ENCODE peak calls at places on chromosome 3, in four cellular contexts. V is left lung; Z is left cardiac atrium; H is activated CD4-positive, CD25-positive, alpha-beta regulatory T cell treated with anti-CD3 and anti-CD28 coated beads, Interleukin-2, amount 50 U/mL, for 24 hours. T is an unnamed sample.

GRCh38 chr3:70996082-70996481 is 587.4 kb downstream of the FOXP1 start:
- ATAC-seq in V (no peak), Z (no peak), H (no peak), T (no peak)

GRCh38 chr3:944786-945185 is 148.0 kb upstream of the CNTN6 start:
- ATAC-seq in Z (no peak), H (no peak), V (no peak), T (no peak)

GRCh38 chr3:53123953-53124352 is 6.3 kb downstream of the RFT1 start:
- ATAC-seq in H (no peak), V (no peak), Z (no peak), T (no peak)

GRCh38 chr3:186237915-186238314 is 124.1 kb downstream of the DGKG start:
- ATAC-seq in Z (no peak), H (no peak), V (no peak), T (no peak)

GRCh38 chr3:129205109-129205832 is 21.6 kb upstream of the CNBP start:
- ATAC-seq in V (no peak), Z (no peak), H (no peak), T (no peak)

GRCh38 chr3:30620402-30621360 is 14.3 kb downstream of the TGFBR2 start:
- ATAC-seq in H (peak; percentile 75), Z (no peak), V (no peak), T (no peak)

GRCh38 chr3:186506846-186507245 is 37.3 kb downstream of the CRYGS start:
- ATAC-seq in V (no peak), H (peak; percentile 27), Z (no peak), T (no peak)

GRCh38 chr3:134250717-134251220 is at the start of gene RYK:
- ATAC-seq in H (peak; percentile 85), V (peak; percentile 96), Z (peak; percentile 94), T (peak; percentile 85)

GRCh38 chr3:99875573-99875924 is 57.9 kb downstream of the CMSS1 start:
- ATAC-seq in H (no peak), Z (peak; percentile 69), V (peak; percentile 66), T (peak; percentile 47)

GRCh38 chr3:45760878-45761711 is 35.2 kb downstream of the SLC6A20 start:
- ATAC-seq in Z (peak; percentile 84), H (peak; percentile 74), V (peak; percentile 98), T (peak; percentile 98)

GRCh38 chr3:191901746-191902145 is 440.8 kb downstream of the PYDC2 start:
- ATAC-seq in V (no peak), H (no peak), Z (no peak), T (no peak)

GRCh38 chr3:143483214-143483613 is 363.6 kb downstream of the CHST2 start:
- ATAC-seq in Z (no peak), H (no peak), V (no peak), T (no peak)

GRCh38 chr3:31620656-31621055 is 87.9 kb downstream of the STT3B start:
- ATAC-seq in Z (no peak), V (no peak), H (peak; percentile 81), T (no peak)

GRCh38 chr3:195550723-195551122 is 7.6 kb upstream of the PPP1R2 start:
- ATAC-seq in V (peak; percentile 55), H (no peak), Z (peak; percentile 47), T (peak; percentile 39)

GRCh38 chr3:37607604-37608003 is 254.1 kb upstream of the CTDSPL start:
- ATAC-seq in V (no peak), Z (no peak), H (no peak), T (no peak)

GRCh38 chr3:80767599-80767998 is 993.8 kb downstream of the GBE1 start:
- ATAC-seq in Z (no peak), H (no peak), V (no peak), T (no peak)

GRCh38 chr3:157369712-157370447 is 66.8 kb upstream of the PTX3 start:
- ATAC-seq in Z (peak; percentile 59), V (peak; percentile 21), H (no peak), T (no peak)

GRCh38 chr3:108006077-108006675 is 84.7 kb downstream of the CD47 start:
- ATAC-seq in H (peak; percentile 20), Z (peak; percentile 79), V (peak; percentile 47), T (peak; percentile 57)

GRCh38 chr3:128195802-128196201 is 42.5 kb downstream of the EEFSEC start:
- ATAC-seq in Z (peak; percentile 51), H (no peak), V (no peak), T (no peak)

GRCh38 chr3:50365842-50366220 is 6.5 kb upstream of the TMEM115 start:
- ATAC-seq in Z (no peak), V (no peak), H (no peak), T (no peak)

GRCh38 chr3:155325263-155325835 is 31.9 kb upstream of the STRIT1 start:
- ATAC-seq in H (no peak), Z (no peak), V (peak; percentile 47), T (no peak)

GRCh38 chr3:53690521-53690920 is 155.7 kb downstream of the CHDH start:
- ATAC-seq in Z (no peak), H (no peak), V (no peak), T (no peak)

GRCh38 chr3:107106316-107106715 is 270.9 kb upstream of the CCDC54 start:
- ATAC-seq in V (no peak), Z (no peak), H (no peak), T (no peak)

GRCh38 chr3:39121626-39122025 is 14.1 kb downstream of the TTC21A start:
- ATAC-seq in V (no peak), Z (no peak), H (no peak), T (no peak)

GRCh38 chr3:23203651-23204111 is 554 bp downstream of the UBE2E2 start:
- ATAC-seq in H (no peak), Z (peak; percentile 25), V (peak; percentile 35), T (peak; percentile 61)

GRCh38 chr3:148600902-148601765 is 96.6 kb upstream of the AGTR1 start:
- ATAC-seq in Z (no peak), H (no peak), V (no peak), T (no peak)

GRCh38 chr3:20583648-20584047 is 397.6 kb upstream of the SGO1 start:
- ATAC-seq in V (peak; percentile 90), Z (no peak), H (no peak), T (no peak)

GRCh38 chr3:97823503-97824004 is 1.7 kb downstream of the CRYBG3 start:
- ATAC-seq in Z (no peak), V (no peak), H (no peak), T (no peak)

GRCh38 chr3:186129206-186129605 is 20.3 kb upstream of the ETV5 start:
- ATAC-seq in Z (no peak), H (no peak), V (no peak), T (no peak)

GRCh38 chr3:1082024-1082633 is 10.7 kb upstream of the CNTN6 start:
- ATAC-seq in Z (peak; percentile 52), V (peak; percentile 88), H (no peak), T (no peak)